ENCODE peak calls at places on chromosome X, in six cellular contexts. One of them, this sample, is unnamed.

GRCh38 chrX:40015693-40016092 is 82.1 kb downstream of the BCOR start:
- DNase-seq in stomach: no peak
- DNase-seq in astrocyte of the spinal cord: no peak
- DNase-seq in choroid plexus epithelial cell: no peak
- DNase-seq in lower leg skin: no peak
- DNase-seq in AG04449: no peak
- DNase-seq in this sample: no peak

GRCh38 chrX:46577116-46578005 is 3.8 kb downstream of the CHST7 start:
- DNase-seq in stomach: no peak
- DNase-seq in choroid plexus epithelial cell: no peak
- DNase-seq in astrocyte of the spinal cord: no peak
- DNase-seq in AG04449: no peak
- DNase-seq in lower leg skin: no peak
- DNase-seq in this sample: no peak

GRCh38 chrX:65463550-65463949 is 71.0 kb downstream of the LAS1L start:
- DNase-seq in stomach: no peak
- DNase-seq in lower leg skin: no peak
- DNase-seq in AG04449: no peak
- DNase-seq in choroid plexus epithelial cell: peak
- DNase-seq in astrocyte of the spinal cord: no peak
- DNase-seq in this sample: no peak

GRCh38 chrX:107629533-107629909 is 1.2 kb downstream of the PRPS1 start:
- DNase-seq in astrocyte of the spinal cord: peak
- DNase-seq in AG04449: no peak
- DNase-seq in choroid plexus epithelial cell: peak
- DNase-seq in lower leg skin: no peak
- DNase-seq in stomach: no peak
- DNase-seq in this sample: no peak

GRCh38 chrX:68685722-68686683 is 38.5 kb downstream of the STARD8 start:
- DNase-seq in AG04449: no peak
- DNase-seq in stomach: no peak
- DNase-seq in choroid plexus epithelial cell: peak
- DNase-seq in lower leg skin: no peak
- DNase-seq in astrocyte of the spinal cord: peak
- DNase-seq in this sample: no peak

GRCh38 chrX:10190367-10190766 is 33.6 kb downstream of the CLCN4 start:
- DNase-seq in AG04449: no peak
- DNase-seq in lower leg skin: no peak
- DNase-seq in choroid plexus epithelial cell: peak
- DNase-seq in astrocyte of the spinal cord: peak
- DNase-seq in stomach: no peak
- DNase-seq in this sample: peak

GRCh38 chrX:104324461-104324860 is 69.7 kb upstream of the ESX1 start:
- DNase-seq in choroid plexus epithelial cell: no peak
- DNase-seq in lower leg skin: no peak
- DNase-seq in stomach: no peak
- DNase-seq in AG04449: no peak
- DNase-seq in astrocyte of the spinal cord: no peak
- DNase-seq in this sample: no peak

GRCh38 chrX:21975827-21976226 is 35.3 kb downstream of the SMS start:
- DNase-seq in choroid plexus epithelial cell: peak
- DNase-seq in stomach: no peak
- DNase-seq in lower leg skin: no peak
- DNase-seq in astrocyte of the spinal cord: peak
- DNase-seq in AG04449: no peak
- DNase-seq in this sample: peak

GRCh38 chrX:140360284-140360683 is 144.6 kb downstream of the SOX3 start:
- DNase-seq in choroid plexus epithelial cell: no peak
- DNase-seq in astrocyte of the spinal cord: no peak
- DNase-seq in lower leg skin: no peak
- DNase-seq in AG04449: no peak
- DNase-seq in stomach: no peak
- DNase-seq in this sample: no peak

GRCh38 chrX:20231598-20231997 is 35.1 kb downstream of the RPS6KA3 start:
- DNase-seq in stomach: no peak
- DNase-seq in AG04449: peak
- DNase-seq in choroid plexus epithelial cell: no peak
- DNase-seq in astrocyte of the spinal cord: no peak
- DNase-seq in lower leg skin: no peak
- DNase-seq in this sample: no peak

GRCh38 chrX:105882581-105883275 is 60.4 kb downstream of the NRK start:
- DNase-seq in lower leg skin: no peak
- DNase-seq in AG04449: no peak
- DNase-seq in astrocyte of the spinal cord: peak
- DNase-seq in stomach: no peak
- DNase-seq in choroid plexus epithelial cell: peak
- DNase-seq in this sample: no peak

GRCh38 chrX:117707948-117708743 is 408.5 kb downstream of the KLHL13 start:
- DNase-seq in lower leg skin: no peak
- DNase-seq in AG04449: no peak
- DNase-seq in stomach: no peak
- DNase-seq in astrocyte of the spinal cord: no peak
- DNase-seq in choroid plexus epithelial cell: no peak
- DNase-seq in this sample: no peak

GRCh38 chrX:11113731-11114130 is 2.6 kb downstream of the HCCS start:
- DNase-seq in AG04449: no peak
- DNase-seq in stomach: no peak
- DNase-seq in choroid plexus epithelial cell: peak
- DNase-seq in lower leg skin: no peak
- DNase-seq in astrocyte of the spinal cord: peak
- DNase-seq in this sample: no peak

GRCh38 chrX:123201720-123202119 is 17.6 kb downstream of the GRIA3 start:
- DNase-seq in AG04449: no peak
- DNase-seq in choroid plexus epithelial cell: no peak
- DNase-seq in lower leg skin: no peak
- DNase-seq in astrocyte of the spinal cord: no peak
- DNase-seq in stomach: no peak
- DNase-seq in this sample: no peak

GRCh38 chrX:149286940-149287349 is 218.2 kb downstream of the IDS start:
- DNase-seq in astrocyte of the spinal cord: peak
- DNase-seq in AG04449: no peak
- DNase-seq in stomach: peak
- DNase-seq in lower leg skin: no peak
- DNase-seq in choroid plexus epithelial cell: peak
- DNase-seq in this sample: no peak

GRCh38 chrX:12814434-12814833 is 23.2 kb downstream of the PRPS2 start:
- DNase-seq in choroid plexus epithelial cell: peak
- DNase-seq in lower leg skin: no peak
- DNase-seq in astrocyte of the spinal cord: peak
- DNase-seq in stomach: peak
- DNase-seq in AG04449: no peak
- DNase-seq in this sample: peak

GRCh38 chrX:113457719-113458118 is 617.1 kb upstream of the AMOT start:
- DNase-seq in astrocyte of the spinal cord: no peak
- DNase-seq in AG04449: no peak
- DNase-seq in stomach: no peak
- DNase-seq in lower leg skin: no peak
- DNase-seq in choroid plexus epithelial cell: no peak
- DNase-seq in this sample: no peak

GRCh38 chrX:105323951-105324350 is 103.5 kb upstream of the TEX13A start:
- DNase-seq in astrocyte of the spinal cord: peak
- DNase-seq in choroid plexus epithelial cell: peak
- DNase-seq in lower leg skin: no peak
- DNase-seq in AG04449: no peak
- DNase-seq in stomach: no peak
- DNase-seq in this sample: no peak

GRCh38 chrX:3384330-3384729 is 37.9 kb upstream of the MXRA5 start:
- DNase-seq in AG04449: no peak
- DNase-seq in stomach: no peak
- DNase-seq in astrocyte of the spinal cord: peak
- DNase-seq in lower leg skin: no peak
- DNase-seq in choroid plexus epithelial cell: peak
- DNase-seq in this sample: no peak

GRCh38 chrX:11447418-11447817 is 154.2 kb downstream of the AMELX start:
- DNase-seq in astrocyte of the spinal cord: no peak
- DNase-seq in stomach: no peak
- DNase-seq in lower leg skin: no peak
- DNase-seq in AG04449: no peak
- DNase-seq in choroid plexus epithelial cell: peak
- DNase-seq in this sample: no peak

GRCh38 chrX:134460005-134460860 is at the start of gene HPRT1:
- DNase-seq in choroid plexus epithelial cell: peak
- DNase-seq in astrocyte of the spinal cord: peak
- DNase-seq in lower leg skin: peak
- DNase-seq in AG04449: no peak
- DNase-seq in stomach: peak
- DNase-seq in this sample: no peak

GRCh38 chrX:73447311-73447794 is 500 bp downstream of the CDX4 start:
- DNase-seq in lower leg skin: no peak
- DNase-seq in stomach: no peak
- DNase-seq in AG04449: no peak
- DNase-seq in astrocyte of the spinal cord: no peak
- DNase-seq in choroid plexus epithelial cell: no peak
- DNase-seq in this sample: no peak

GRCh38 chrX:11754958-11755645 is 2.9 kb upstream of the MSL3 start:
- DNase-seq in choroid plexus epithelial cell: no peak
- DNase-seq in lower leg skin: no peak
- DNase-seq in AG04449: no peak
- DNase-seq in astrocyte of the spinal cord: no peak
- DNase-seq in stomach: no peak
- DNase-seq in this sample: no peak

GRCh38 chrX:24851776-24852175 is 158.1 kb downstream of the POLA1 start:
- DNase-seq in lower leg skin: no peak
- DNase-seq in AG04449: no peak
- DNase-seq in choroid plexus epithelial cell: no peak
- DNase-seq in stomach: no peak
- DNase-seq in astrocyte of the spinal cord: no peak
- DNase-seq in this sample: no peak

GRCh38 chrX:22366166-22366702 is 93.5 kb downstream of the CBLL2 start:
- DNase-seq in choroid plexus epithelial cell: peak
- DNase-seq in astrocyte of the spinal cord: peak
- DNase-seq in AG04449: no peak
- DNase-seq in stomach: no peak
- DNase-seq in lower leg skin: no peak
- DNase-seq in this sample: peak

GRCh38 chrX:153312041-153312440 is 9.5 kb downstream of the PNMA6F start:
- DNase-seq in stomach: no peak
- DNase-seq in astrocyte of the spinal cord: no peak
- DNase-seq in lower leg skin: no peak
- DNase-seq in choroid plexus epithelial cell: no peak
- DNase-seq in AG04449: no peak
- DNase-seq in this sample: no peak

GRCh38 chrX:112849010-112849409 is 8.4 kb upstream of the AMOT start:
- DNase-seq in astrocyte of the spinal cord: no peak
- DNase-seq in AG04449: no peak
- DNase-seq in lower leg skin: no peak
- DNase-seq in stomach: no peak
- DNase-seq in choroid plexus epithelial cell: no peak
- DNase-seq in this sample: no peak

GRCh38 chrX:67555578-67556203 is 11.9 kb downstream of the AR start:
- DNase-seq in AG04449: no peak
- DNase-seq in astrocyte of the spinal cord: peak
- DNase-seq in stomach: peak
- DNase-seq in lower leg skin: no peak
- DNase-seq in choroid plexus epithelial cell: peak
- DNase-seq in this sample: no peak

GRCh38 chrX:81414630-81415029 is 212.7 kb downstream of the SH3BGRL start:
- DNase-seq in AG04449: no peak
- DNase-seq in stomach: no peak
- DNase-seq in lower leg skin: no peak
- DNase-seq in choroid plexus epithelial cell: peak
- DNase-seq in astrocyte of the spinal cord: peak
- DNase-seq in this sample: no peak

GRCh38 chrX:28324306-28324705 is 262.9 kb upstream of the IL1RAPL1 start:
- DNase-seq in choroid plexus epithelial cell: no peak
- DNase-seq in astrocyte of the spinal cord: no peak
- DNase-seq in AG04449: no peak
- DNase-seq in lower leg skin: no peak
- DNase-seq in stomach: no peak
- DNase-seq in this sample: no peak
- H3K4me3 ChIP-seq in choroid plexus epithelial cell: no peak
- H3K4me3 ChIP-seq in astrocyte of the spinal cord: no peak
- H3K4me3 ChIP-seq in AG04449: no peak
- H3K4me3 ChIP-seq in lower leg skin: no peak
- H3K4me3 ChIP-seq in stomach: no peak
- H3K4me3 ChIP-seq in this sample: no peak

GRCh38 chrX:5595570-5595969 is 633.1 kb downstream of the NLGN4X start:
- DNase-seq in choroid plexus epithelial cell: no peak
- DNase-seq in astrocyte of the spinal cord: no peak
- DNase-seq in lower leg skin: no peak
- DNase-seq in AG04449: no peak
- DNase-seq in stomach: no peak
- DNase-seq in this sample: no peak
- TF ChIP-seq CTCF in choroid plexus epithelial cell: no peak
- TF ChIP-seq CTCF in astrocyte of the spinal cord: no peak
- TF ChIP-seq CTCF in lower leg skin: no peak
- TF ChIP-seq CTCF in AG04449: no peak
- TF ChIP-seq CTCF in stomach: no peak
- TF ChIP-seq CTCF in this sample: no peak

DNA sequence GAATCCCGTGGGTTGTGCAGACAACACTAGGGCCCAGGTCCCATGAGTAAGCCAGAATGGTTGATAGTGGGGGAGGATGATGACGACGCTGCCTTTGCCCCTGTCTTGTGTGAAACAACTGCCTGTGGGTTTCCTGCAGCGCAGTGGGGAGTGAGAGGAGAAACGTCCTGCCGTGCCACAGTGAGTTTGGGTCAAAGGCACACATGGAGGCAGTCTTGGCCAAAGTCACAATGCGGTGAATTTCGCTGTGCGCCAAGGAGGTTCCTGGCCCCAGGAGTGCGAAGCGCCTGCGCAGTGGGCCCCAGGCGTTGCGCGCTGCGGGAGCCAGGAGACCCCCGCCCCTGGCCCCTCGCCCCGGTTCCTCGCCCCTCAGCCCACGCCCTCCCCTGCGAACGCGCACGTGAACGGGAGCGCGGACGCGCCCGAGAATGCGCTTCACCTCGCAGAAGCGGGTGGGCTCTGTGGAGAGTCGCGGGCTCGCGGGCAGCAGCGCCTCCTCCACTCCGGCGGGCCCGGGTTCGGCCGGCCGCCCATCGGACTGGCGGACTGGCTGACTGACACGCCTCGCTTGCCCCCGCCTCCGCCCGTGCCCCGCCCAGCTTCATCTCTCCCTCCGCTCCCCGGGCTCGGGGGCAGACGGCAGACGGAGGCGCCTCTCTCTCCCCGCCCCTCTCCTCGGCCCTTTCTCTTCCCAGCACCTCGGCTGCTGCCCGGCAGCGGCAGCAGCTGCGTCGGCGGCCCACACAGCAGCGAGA is at the start of gene NUDT10:
- DNase-seq in lower leg skin: peak
- DNase-seq in stomach: no peak
- DNase-seq in astrocyte of the spinal cord: peak
- DNase-seq in AG04449: no peak
- DNase-seq in choroid plexus epithelial cell: peak
- DNase-seq in this sample: no peak
- H3K4me3 ChIP-seq in lower leg skin: peak
- H3K4me3 ChIP-seq in stomach: peak
- H3K4me3 ChIP-seq in astrocyte of the spinal cord: peak
- H3K4me3 ChIP-seq in AG04449: peak
- H3K4me3 ChIP-seq in choroid plexus epithelial cell: peak
- H3K4me3 ChIP-seq in this sample: peak

DNA sequence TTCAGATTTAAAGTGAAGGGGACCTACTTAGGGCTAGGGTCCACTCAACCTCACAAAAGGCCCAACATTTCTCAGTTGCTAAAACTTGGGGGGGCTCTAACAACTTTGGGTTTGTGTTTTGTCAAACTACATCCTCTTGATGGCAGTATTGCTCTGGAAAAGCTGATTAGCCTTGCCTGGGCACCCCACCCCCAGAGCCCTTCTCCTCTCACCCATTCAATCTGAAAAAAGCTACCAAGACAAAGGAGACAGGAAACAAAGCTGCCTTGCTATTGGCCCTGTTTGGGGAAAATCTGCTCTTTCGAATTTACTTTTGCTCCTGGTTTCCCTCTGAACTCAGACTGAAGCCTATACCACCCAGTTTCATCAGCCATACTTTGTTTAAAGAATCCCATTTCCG is 195.2 kb upstream of the STK26 start:
- DNase-seq in astrocyte of the spinal cord: peak
- DNase-seq in AG04449: no peak
- DNase-seq in lower leg skin: no peak
- DNase-seq in stomach: no peak
- DNase-seq in choroid plexus epithelial cell: peak
- DNase-seq in this sample: no peak
- TF ChIP-seq CTCF in astrocyte of the spinal cord: no peak
- TF ChIP-seq CTCF in AG04449: no peak
- TF ChIP-seq CTCF in lower leg skin: no peak
- TF ChIP-seq CTCF in stomach: no peak
- TF ChIP-seq CTCF in choroid plexus epithelial cell: peak
- TF ChIP-seq CTCF in this sample: peak

This sample was measured in AG09309.